ENCODE peak calls at places on chromosomes 7 and 10, in ten cellular contexts. One of them, this sample, is unnamed.

GRCh38 chr7:49166441-49166840 is 242.1 kb downstream of the CDC14C start:
- DNase-seq in psoas muscle: no peak
- DNase-seq in fibroblast of the aortic adventitia: no peak
- DNase-seq in GM12865: peak; percentile 7
- DNase-seq in cardiac muscle cell: no peak
- DNase-seq in AG09319: no peak
- DNase-seq in fibroblast of pulmonary artery: no peak
- DNase-seq in endothelial cell: no peak
- DNase-seq in kidney: no peak
- DNase-seq in epithelial cell of esophagus: peak; percentile 17
- DNase-seq in this sample: no peak

GRCh38 chr7:65509368-65510186 is 135.9 kb downstream of the ZNF92 start:
- DNase-seq in psoas muscle: peak; percentile 38
- DNase-seq in fibroblast of the aortic adventitia: no peak
- DNase-seq in GM12865: no peak
- DNase-seq in cardiac muscle cell: no peak
- DNase-seq in AG09319: no peak
- DNase-seq in fibroblast of pulmonary artery: no peak
- DNase-seq in endothelial cell: peak; percentile 9
- DNase-seq in kidney: peak; percentile 22
- DNase-seq in epithelial cell of esophagus: no peak
- DNase-seq in this sample: no peak

GRCh38 chr7:147245274-147245673 is 1128.7 kb downstream of the CNTNAP2 start:
- DNase-seq in psoas muscle: no peak
- DNase-seq in fibroblast of the aortic adventitia: peak; percentile 5
- DNase-seq in GM12865: peak; percentile 31
- DNase-seq in cardiac muscle cell: peak; percentile 50
- DNase-seq in AG09319: no peak
- DNase-seq in fibroblast of pulmonary artery: peak; percentile 58
- DNase-seq in endothelial cell: peak; percentile 47
- DNase-seq in kidney: no peak
- DNase-seq in epithelial cell of esophagus: peak; percentile 51
- DNase-seq in this sample: no peak

GRCh38 chr10:127155221-127155620 is 41.2 kb downstream of the INSYN2A start:
- DNase-seq in psoas muscle: no peak
- DNase-seq in fibroblast of the aortic adventitia: peak; percentile 69
- DNase-seq in GM12865: no peak
- DNase-seq in cardiac muscle cell: peak; percentile 72
- DNase-seq in AG09319: no peak
- DNase-seq in fibroblast of pulmonary artery: peak; percentile 87
- DNase-seq in endothelial cell: no peak
- DNase-seq in kidney: no peak
- DNase-seq in epithelial cell of esophagus: no peak
- DNase-seq in this sample: no peak

GRCh38 chr10:113381906-113382562 is 170.8 kb upstream of the HABP2 start:
- DNase-seq in psoas muscle: no peak
- DNase-seq in fibroblast of the aortic adventitia: peak; percentile 48
- DNase-seq in GM12865: peak; percentile 37
- DNase-seq in cardiac muscle cell: peak; percentile 81
- DNase-seq in AG09319: no peak
- DNase-seq in fibroblast of pulmonary artery: peak; percentile 79
- DNase-seq in endothelial cell: peak; percentile 25
- DNase-seq in kidney: no peak
- DNase-seq in epithelial cell of esophagus: no peak
- DNase-seq in this sample: no peak

GRCh38 chr7:110061387-110061786 is 1029.5 kb upstream of the LRRN3 start:
- DNase-seq in psoas muscle: no peak
- DNase-seq in fibroblast of the aortic adventitia: no peak
- DNase-seq in GM12865: peak; percentile 40
- DNase-seq in cardiac muscle cell: no peak
- DNase-seq in AG09319: no peak
- DNase-seq in fibroblast of pulmonary artery: no peak
- DNase-seq in endothelial cell: no peak
- DNase-seq in kidney: no peak
- DNase-seq in epithelial cell of esophagus: no peak
- DNase-seq in this sample: no peak

GRCh38 chr10:68153473-68154210 is 44.4 kb downstream of the MYPN start:
- DNase-seq in psoas muscle: no peak
- DNase-seq in fibroblast of the aortic adventitia: peak; percentile 97
- DNase-seq in GM12865: no peak
- DNase-seq in cardiac muscle cell: peak; percentile 92
- DNase-seq in AG09319: peak; percentile 81
- DNase-seq in fibroblast of pulmonary artery: peak; percentile 96
- DNase-seq in endothelial cell: no peak
- DNase-seq in kidney: no peak
- DNase-seq in epithelial cell of esophagus: peak; percentile 98
- DNase-seq in this sample: no peak

GRCh38 chr7:142412551-142413193 is 154.8 kb upstream of the PRSS58 start:
- DNase-seq in psoas muscle: no peak
- DNase-seq in fibroblast of the aortic adventitia: peak; percentile 56
- DNase-seq in GM12865: peak; percentile 59
- DNase-seq in cardiac muscle cell: peak; percentile 64
- DNase-seq in AG09319: peak; percentile 12
- DNase-seq in fibroblast of pulmonary artery: peak; percentile 61
- DNase-seq in endothelial cell: peak; percentile 61
- DNase-seq in kidney: no peak
- DNase-seq in epithelial cell of esophagus: peak; percentile 69
- DNase-seq in this sample: no peak

GRCh38 chr7:123133924-123134323 is 65.8 kb downstream of the SLC13A1 start:
- DNase-seq in psoas muscle: peak; percentile 14
- DNase-seq in fibroblast of the aortic adventitia: no peak
- DNase-seq in GM12865: no peak
- DNase-seq in cardiac muscle cell: no peak
- DNase-seq in AG09319: no peak
- DNase-seq in fibroblast of pulmonary artery: no peak
- DNase-seq in endothelial cell: no peak
- DNase-seq in kidney: no peak
- DNase-seq in epithelial cell of esophagus: no peak
- DNase-seq in this sample: no peak

GRCh38 chr7:123131556-123132345 is 68.0 kb downstream of the SLC13A1 start:
- DNase-seq in psoas muscle: no peak
- DNase-seq in fibroblast of the aortic adventitia: no peak
- DNase-seq in GM12865: no peak
- DNase-seq in cardiac muscle cell: no peak
- DNase-seq in AG09319: no peak
- DNase-seq in fibroblast of pulmonary artery: no peak
- DNase-seq in endothelial cell: no peak
- DNase-seq in kidney: no peak
- DNase-seq in epithelial cell of esophagus: no peak
- DNase-seq in this sample: no peak

GRCh38 chr7:123135960-123136359 is 63.8 kb downstream of the SLC13A1 start:
- DNase-seq in psoas muscle: no peak
- DNase-seq in fibroblast of the aortic adventitia: no peak
- DNase-seq in GM12865: no peak
- DNase-seq in cardiac muscle cell: no peak
- DNase-seq in AG09319: no peak
- DNase-seq in fibroblast of pulmonary artery: no peak
- DNase-seq in endothelial cell: no peak
- DNase-seq in kidney: no peak
- DNase-seq in epithelial cell of esophagus: no peak
- DNase-seq in this sample: no peak

GRCh38 chr7:123126691-123127090 is 73.1 kb downstream of the SLC13A1 start:
- DNase-seq in psoas muscle: no peak
- DNase-seq in fibroblast of the aortic adventitia: no peak
- DNase-seq in GM12865: no peak
- DNase-seq in cardiac muscle cell: no peak
- DNase-seq in AG09319: no peak
- DNase-seq in fibroblast of pulmonary artery: no peak
- DNase-seq in endothelial cell: no peak
- DNase-seq in kidney: no peak
- DNase-seq in epithelial cell of esophagus: no peak
- DNase-seq in this sample: no peak

DNA sequence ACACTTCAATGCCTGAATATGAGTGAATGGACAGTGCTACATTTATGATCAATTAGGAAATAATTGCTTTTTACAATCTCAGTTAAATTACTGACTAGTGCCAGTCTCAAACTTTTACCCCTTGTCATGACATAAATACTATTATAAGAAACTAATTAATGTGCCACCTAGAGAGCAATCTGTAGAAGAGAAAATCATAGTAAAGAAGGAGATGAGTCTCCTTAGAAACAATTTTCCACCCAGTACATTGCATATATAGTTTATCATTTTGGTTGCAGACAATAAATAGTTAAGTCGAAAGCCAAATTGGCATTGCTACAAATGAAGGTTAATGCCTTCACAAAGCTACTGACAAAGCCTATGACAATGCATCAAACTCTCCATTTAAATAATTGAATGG is 68.6 kb downstream of the SLC13A1 start:
- DNase-seq in psoas muscle: no peak
- DNase-seq in fibroblast of the aortic adventitia: no peak
- DNase-seq in GM12865: no peak
- DNase-seq in cardiac muscle cell: no peak
- DNase-seq in AG09319: no peak
- DNase-seq in fibroblast of pulmonary artery: no peak
- DNase-seq in endothelial cell: no peak
- DNase-seq in kidney: no peak
- DNase-seq in epithelial cell of esophagus: no peak
- DNase-seq in this sample: no peak
- TF ChIP-seq CTCF in psoas muscle: no peak
- TF ChIP-seq CTCF in fibroblast of the aortic adventitia: no peak
- TF ChIP-seq CTCF in GM12865: no peak
- TF ChIP-seq CTCF in cardiac muscle cell: no peak
- TF ChIP-seq CTCF in AG09319: no peak
- TF ChIP-seq CTCF in fibroblast of pulmonary artery: peak; percentile 19
- TF ChIP-seq CTCF in endothelial cell: no peak
- TF ChIP-seq CTCF in kidney: no peak
- TF ChIP-seq CTCF in epithelial cell of esophagus: no peak
- TF ChIP-seq CTCF in this sample: no peak

DNA sequence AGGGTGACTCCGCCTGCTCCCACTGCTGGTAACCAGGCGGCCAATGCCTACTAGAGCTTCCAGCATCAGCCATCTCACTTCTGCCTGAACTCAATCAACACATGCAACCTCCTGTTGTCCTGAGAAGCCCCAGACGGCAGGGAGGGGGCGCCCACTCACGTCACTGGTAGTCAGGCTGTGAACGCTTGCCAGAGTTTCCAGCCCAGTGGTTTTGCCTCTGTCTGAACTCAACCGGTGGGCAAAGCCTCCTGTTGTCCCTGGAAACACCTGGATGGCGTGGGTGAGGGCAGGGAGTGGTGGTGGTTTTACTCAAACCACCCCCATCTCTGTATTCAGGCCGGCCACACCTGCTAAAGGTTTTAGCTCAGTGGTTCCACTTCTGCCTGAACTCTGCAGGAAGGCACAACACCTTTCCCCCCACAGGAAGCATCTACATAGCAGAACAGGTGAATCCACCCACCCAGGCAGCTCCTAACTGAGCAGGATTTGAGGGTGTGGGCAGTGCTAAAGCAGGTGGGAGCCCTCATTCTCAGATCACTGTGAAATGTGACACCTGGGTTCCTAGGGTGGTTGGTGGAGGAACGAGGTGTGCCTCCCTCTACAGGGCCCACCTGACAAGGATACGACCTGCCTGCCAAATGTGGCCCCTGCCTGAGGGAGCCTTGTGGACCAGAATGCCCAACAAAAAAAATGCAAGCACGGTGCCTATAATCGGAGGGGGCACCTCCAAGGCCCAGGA is 563.0 kb upstream of the SEMA3D start:
- DNase-seq in psoas muscle: no peak
- DNase-seq in fibroblast of the aortic adventitia: no peak
- DNase-seq in GM12865: peak; percentile 12
- DNase-seq in cardiac muscle cell: peak; percentile 17
- DNase-seq in AG09319: no peak
- DNase-seq in fibroblast of pulmonary artery: no peak
- DNase-seq in endothelial cell: no peak
- DNase-seq in kidney: peak; percentile 78
- DNase-seq in epithelial cell of esophagus: no peak
- DNase-seq in this sample: no peak
- TF ChIP-seq CTCF in psoas muscle: no peak
- TF ChIP-seq CTCF in fibroblast of the aortic adventitia: no peak
- TF ChIP-seq CTCF in GM12865: no peak
- TF ChIP-seq CTCF in cardiac muscle cell: no peak
- TF ChIP-seq CTCF in AG09319: no peak
- TF ChIP-seq CTCF in fibroblast of pulmonary artery: no peak
- TF ChIP-seq CTCF in endothelial cell: no peak
- TF ChIP-seq CTCF in kidney: no peak
- TF ChIP-seq CTCF in epithelial cell of esophagus: no peak
- TF ChIP-seq CTCF in this sample: no peak

GRCh38 chr7:28956608-28957063 is 1.5 kb downstream of the TRIL start:
- DNase-seq in psoas muscle: peak; percentile 79
- DNase-seq in fibroblast of the aortic adventitia: peak; percentile 18
- DNase-seq in GM12865: no peak
- DNase-seq in cardiac muscle cell: peak; percentile 72
- DNase-seq in AG09319: no peak
- DNase-seq in fibroblast of pulmonary artery: peak; percentile 56
- DNase-seq in endothelial cell: peak; percentile 78
- DNase-seq in kidney: peak; percentile 92
- DNase-seq in epithelial cell of esophagus: peak; percentile 65
- DNase-seq in this sample: peak; percentile 83
- TF ChIP-seq CTCF in psoas muscle: peak; percentile 48
- TF ChIP-seq CTCF in fibroblast of the aortic adventitia: peak; percentile 66
- TF ChIP-seq CTCF in GM12865: no peak
- TF ChIP-seq CTCF in cardiac muscle cell: peak; percentile 72
- TF ChIP-seq CTCF in AG09319: peak; percentile 69
- TF ChIP-seq CTCF in fibroblast of pulmonary artery: peak; percentile 56
- TF ChIP-seq CTCF in endothelial cell: peak; percentile 43
- TF ChIP-seq CTCF in kidney: peak; percentile 65
- TF ChIP-seq CTCF in epithelial cell of esophagus: peak; percentile 50
- TF ChIP-seq CTCF in this sample: peak; percentile 44

GRCh38 chr7:42238709-42239395 is 1.8 kb upstream of the GLI3 start:
- DNase-seq in psoas muscle: no peak
- DNase-seq in fibroblast of the aortic adventitia: peak; percentile 53
- DNase-seq in GM12865: no peak
- DNase-seq in cardiac muscle cell: peak; percentile 79
- DNase-seq in AG09319: no peak
- DNase-seq in fibroblast of pulmonary artery: peak; percentile 75
- DNase-seq in endothelial cell: no peak
- DNase-seq in kidney: no peak
- DNase-seq in epithelial cell of esophagus: peak; percentile 79
- DNase-seq in this sample: no peak

GRCh38 chr7:42236266-42237161 is 495 bp downstream of the GLI3 start:
- DNase-seq in psoas muscle: peak; percentile 73
- DNase-seq in fibroblast of the aortic adventitia: peak; percentile 72
- DNase-seq in GM12865: no peak
- DNase-seq in cardiac muscle cell: peak; percentile 79
- DNase-seq in AG09319: no peak
- DNase-seq in fibroblast of pulmonary artery: peak; percentile 66
- DNase-seq in endothelial cell: peak; percentile 58
- DNase-seq in kidney: peak; percentile 86
- DNase-seq in epithelial cell of esophagus: peak; percentile 54
- DNase-seq in this sample: peak; percentile 60

GRCh38 chr7:42235734-42236133 is 1.3 kb downstream of the GLI3 start:
- DNase-seq in psoas muscle: no peak
- DNase-seq in fibroblast of the aortic adventitia: no peak
- DNase-seq in GM12865: no peak
- DNase-seq in cardiac muscle cell: no peak
- DNase-seq in AG09319: no peak
- DNase-seq in fibroblast of pulmonary artery: no peak
- DNase-seq in endothelial cell: no peak
- DNase-seq in kidney: peak; percentile 68
- DNase-seq in epithelial cell of esophagus: peak; percentile 28
- DNase-seq in this sample: no peak

GRCh38 chr7:42237891-42238531 is 1.0 kb upstream of the GLI3 start:
- DNase-seq in psoas muscle: peak; percentile 90
- DNase-seq in fibroblast of the aortic adventitia: peak; percentile 48
- DNase-seq in GM12865: peak; percentile 16
- DNase-seq in cardiac muscle cell: peak; percentile 85
- DNase-seq in AG09319: no peak
- DNase-seq in fibroblast of pulmonary artery: peak; percentile 62
- DNase-seq in endothelial cell: peak; percentile 66
- DNase-seq in kidney: peak; percentile 94
- DNase-seq in epithelial cell of esophagus: peak; percentile 51
- DNase-seq in this sample: peak; percentile 66

GRCh38 chr7:42237162-42237821 is at the start of gene GLI3:
- DNase-seq in psoas muscle: peak; percentile 91
- DNase-seq in fibroblast of the aortic adventitia: peak; percentile 93
- DNase-seq in GM12865: peak; percentile 70
- DNase-seq in cardiac muscle cell: peak; percentile 97
- DNase-seq in AG09319: peak; percentile 81
- DNase-seq in fibroblast of pulmonary artery: peak; percentile 95
- DNase-seq in endothelial cell: peak; percentile 82
- DNase-seq in kidney: peak; percentile 96
- DNase-seq in epithelial cell of esophagus: peak; percentile 93
- DNase-seq in this sample: peak; percentile 74
- TF ChIP-seq CTCF in psoas muscle: peak; percentile 17
- TF ChIP-seq CTCF in fibroblast of the aortic adventitia: peak; percentile 45
- TF ChIP-seq CTCF in GM12865: no peak
- TF ChIP-seq CTCF in cardiac muscle cell: peak; percentile 35
- TF ChIP-seq CTCF in AG09319: peak; percentile 38
- TF ChIP-seq CTCF in fibroblast of pulmonary artery: peak; percentile 25
- TF ChIP-seq CTCF in endothelial cell: no peak
- TF ChIP-seq CTCF in kidney: no peak
- TF ChIP-seq CTCF in epithelial cell of esophagus: peak; percentile 31
- TF ChIP-seq CTCF in this sample: peak; percentile 20

This sample was measured in lower lobe of right lung.